ENCODE peak calls at places on chromosomes 13 and 19, in six cellular contexts. R, Z, Y, W, N and O are unnamed samples.

GRCh38 chr19:5837768-5838364 is 1.6 kb downstream of the FUT6 start:
- DNase-seq in Z (no peak), W (no peak), Y (no peak), R (no peak), N (no peak), O (no peak)

GRCh38 chr19:50003810-50004419 is 21.3 kb downstream of the VRK3 start:
- DNase-seq in W (no peak), R (peak), Z (peak), Y (no peak), N (peak), O (peak)

GRCh38 chr19:4722671-4723464 is 774 bp downstream of the DPP9 start:
- DNase-seq in Y (no peak), R (no peak), W (no peak), Z (no peak), N (peak), O (no peak)

GRCh38 chr13:112342841-112343361 is 33.3 kb upstream of the SPACA7 start:
- DNase-seq in W (no peak), Z (no peak), N (no peak), R (no peak), Y (no peak), O (no peak)

GRCh38 chr19:27777242-27777641 is 1435.7 kb downstream of the UQCRFS1 start:
- DNase-seq in Y (no peak), W (no peak), R (no peak), N (no peak), Z (no peak), O (no peak)

GRCh38 chr19:49512970-49513745 is 697 bp downstream of the FCGRT start:
- DNase-seq in Z (peak), Y (peak), R (no peak), N (no peak), W (peak), O (no peak)

GRCh38 chr19:48656840-48657474 is 11.0 kb upstream of the CA11 start:
- DNase-seq in Y (no peak), R (peak), Z (peak), W (no peak), N (peak), O (no peak)

GRCh38 chr19:41957161-41957837 is 1.8 kb downstream of the RABAC1 start:
- DNase-seq in W (no peak), Y (no peak), N (no peak), Z (no peak), R (no peak), O (no peak)

GRCh38 chr19:34313188-34313587 is 51.8 kb upstream of the GPI start:
- DNase-seq in W (no peak), Z (no peak), N (peak), Y (no peak), R (no peak), O (no peak)

GRCh38 chr13:77325371-77325941 is 1.4 kb downstream of the MYCBP2 start:
- DNase-seq in N (peak), Z (no peak), W (no peak), Y (no peak), R (peak), O (no peak)

GRCh38 chr13:73924607-73925006 is 209.6 kb downstream of the KLF12 start:
- DNase-seq in N (no peak), Z (no peak), Y (no peak), R (no peak), W (no peak), O (no peak)

GRCh38 chr13:32537580-32538233 is 888 bp downstream of the N4BP2L2 start:
- DNase-seq in W (no peak), Z (peak), R (no peak), Y (no peak), N (peak), O (no peak)

GRCh38 chr13:47826481-47826880 is 174.6 kb downstream of the SUCLA2 start:
- DNase-seq in N (peak), W (no peak), Z (no peak), R (no peak), Y (no peak), O (no peak)

GRCh38 chr13:47397739-47398138 is 500.9 kb upstream of the HTR2A start:
- DNase-seq in Y (no peak), W (no peak), R (no peak), N (peak), Z (no peak), O (no peak)

GRCh38 chr19:18803550-18804138 is 12.5 kb upstream of the COMP start:
- DNase-seq in N (no peak), Y (no peak), W (no peak), Z (no peak), R (peak), O (no peak)

GRCh38 chr13:24630851-24631341 is 49.3 kb upstream of the ATP12A start:
- DNase-seq in R (peak), N (peak), W (peak), Y (peak), Z (no peak), O (no peak)